ENCODE peak calls at places on chromosomes 2 and 18, in seven cellular contexts. K is thyroid gland, R is breast epithelium, F is AG10803, P is stomach, L is astrocyte of the spinal cord, W is mammary epithelial cell. H is an unnamed sample.
A peak's percentile ranks its signal among the peaks of the same experiment; 100 is the strongest.

GRCh38 chr2:223529676-223530075 is 72.5 kb downstream of the SCG2 start:
- DNase-seq in P (no peak), F (peak; percentile 40), K (no peak), W (peak; percentile 40), L (no peak), R (no peak), H (peak; percentile 41)

GRCh38 chr2:137185378-137186078 is 420.2 kb downstream of the THSD7B start:
- DNase-seq in F (peak; percentile 61), P (no peak), W (peak; percentile 23), K (no peak), R (no peak), L (peak; percentile 62), H (no peak)

GRCh38 chr2:73981081-73981968 is 3.4 kb upstream of the TET3 start:
- DNase-seq in L (no peak), F (no peak), R (peak; percentile 53), W (peak; percentile 41), P (peak; percentile 52), K (peak; percentile 44), H (no peak)

GRCh38 chr2:112061840-112062239 is 6.8 kb downstream of the TMEM87B start:
- DNase-seq in L (no peak), P (no peak), K (no peak), R (no peak), F (no peak), W (no peak), H (no peak)

GRCh38 chr18:55100817-55101457 is 141.7 kb upstream of the CCDC68 start:
- DNase-seq in F (peak; percentile 57), K (no peak), L (peak; percentile 56), W (peak; percentile 73), R (no peak), P (no peak), H (peak; percentile 70)

GRCh38 chr18:21330122-21330701 is 88.2 kb downstream of the GREB1L start:
- DNase-seq in P (peak; percentile 32), F (peak; percentile 84), K (peak; percentile 83), W (peak; percentile 54), L (peak; percentile 84), R (no peak), H (peak; percentile 80)

GRCh38 chr2:126704434-126705165 is 48.6 kb downstream of the GYPC start:
- DNase-seq in R (no peak), F (peak; percentile 37), K (no peak), P (no peak), W (no peak), L (peak; percentile 57), H (peak; percentile 80)

GRCh38 chr2:234172066-234172465 is 121.6 kb downstream of the SPP2 start:
- DNase-seq in W (no peak), F (peak; percentile 23), R (no peak), P (no peak), L (no peak), K (no peak), H (no peak)

GRCh38 chr2:201220102-201220570 is 37.2 kb downstream of the CASP10 start:
- DNase-seq in R (no peak), F (no peak), L (no peak), P (peak; percentile 45), W (no peak), K (peak; percentile 73), H (no peak)

GRCh38 chr18:55510809-55511208 is 77.2 kb downstream of the TCF4 start:
- DNase-seq in R (no peak), F (peak; percentile 82), W (no peak), L (peak; percentile 87), P (no peak), K (no peak), H (peak; percentile 80)

GRCh38 chr18:2325308-2325849 is 245.9 kb downstream of the METTL4 start:
- DNase-seq in L (peak; percentile 22), F (no peak), P (no peak), W (peak; percentile 88), R (no peak), K (no peak), H (peak; percentile 90)

GRCh38 chr2:151575338-151575737 is 158.9 kb downstream of the NEB start:
- DNase-seq in W (peak; percentile 45), K (peak; percentile 19), L (peak; percentile 23), P (no peak), R (no peak), F (no peak), H (peak; percentile 7)

DNA sequence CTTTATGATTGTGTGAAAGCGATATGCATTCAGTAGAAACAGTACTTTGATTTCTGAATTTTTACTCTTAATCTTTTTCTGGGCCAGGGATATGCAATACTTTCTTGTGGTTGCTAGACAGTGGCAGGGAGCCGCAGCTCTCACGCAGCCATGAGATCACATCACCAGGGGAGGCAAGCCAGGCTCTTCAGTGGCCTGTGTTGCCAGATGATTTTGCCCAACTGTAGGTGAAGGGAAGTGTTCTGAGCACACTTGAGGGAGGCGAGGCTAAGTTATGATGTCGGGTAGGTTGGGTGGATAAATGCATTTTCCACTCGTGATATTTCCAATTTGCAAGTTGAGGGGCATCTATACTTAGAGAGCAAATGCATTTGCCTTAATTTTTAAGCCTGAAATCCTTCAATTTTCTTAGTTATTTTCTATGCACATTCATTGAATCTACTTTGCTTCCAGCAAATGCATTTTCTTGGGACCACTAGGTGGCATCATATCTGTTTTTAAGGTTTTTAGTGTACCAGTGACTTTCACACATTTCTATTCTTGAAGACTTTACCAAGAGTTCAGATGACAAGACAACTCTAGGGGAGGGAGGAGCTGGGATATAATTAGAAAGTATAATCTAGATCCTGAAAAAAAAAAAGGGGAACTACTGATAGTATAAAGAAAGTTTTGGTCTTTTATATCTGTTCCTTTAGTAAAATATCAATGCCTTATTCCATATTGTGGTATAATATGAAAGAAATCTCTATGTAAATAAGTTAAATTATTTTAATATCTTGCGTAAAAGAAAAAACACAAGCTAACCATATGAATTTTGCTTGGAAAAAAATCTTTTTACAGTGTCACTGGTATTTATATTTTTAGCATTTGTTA is 643.3 kb downstream of the SOCS6 start:
- DNase-seq in F (peak; percentile 1), W (peak; percentile 1), L (peak; percentile 50), R (no peak), K (no peak), P (no peak), H (peak; percentile 73)
- TF ChIP-seq CTCF in F (peak; percentile 44), W (peak; percentile 51), L (peak; percentile 58), R (peak; percentile 49), K (peak; percentile 31), P (peak; percentile 28), H (no peak)

DNA sequence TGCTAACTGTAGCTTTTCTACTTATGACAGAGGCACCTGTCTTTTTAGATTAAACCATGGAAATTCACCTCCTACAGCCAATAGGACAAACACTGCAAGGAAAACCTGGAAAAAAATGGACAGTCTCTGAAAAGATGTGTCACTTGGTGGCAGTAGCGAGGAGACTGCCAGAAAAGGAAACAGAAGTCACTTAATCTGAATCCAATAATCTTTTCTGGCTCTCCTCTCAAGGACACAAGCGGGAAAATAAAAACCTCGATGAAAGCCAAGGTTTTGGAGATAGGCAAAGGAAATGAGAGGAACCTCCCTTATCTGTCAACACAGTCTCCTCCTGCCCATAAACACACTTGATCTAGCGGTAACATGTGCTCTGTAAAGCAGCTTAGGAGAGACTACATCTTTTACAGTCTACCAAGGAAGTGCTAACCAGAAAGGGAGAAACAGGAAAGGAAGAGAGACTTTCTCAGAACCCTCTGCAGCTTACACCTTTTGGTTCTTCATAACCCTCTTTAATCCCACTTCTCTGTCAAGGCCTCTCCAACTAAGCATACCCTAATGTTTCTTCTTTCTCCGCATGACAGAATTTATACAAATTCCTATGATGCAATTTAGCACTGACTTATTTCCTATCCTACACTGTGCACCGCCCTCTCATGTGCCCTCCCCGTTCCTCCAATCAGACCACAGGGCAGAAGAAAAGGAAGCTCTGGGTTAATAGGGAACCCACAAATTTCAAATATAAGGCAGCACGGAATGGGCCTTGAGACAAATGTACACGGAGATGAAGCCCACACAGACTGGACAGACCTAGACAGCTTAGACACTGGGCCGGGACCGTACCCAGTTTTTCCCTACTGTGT is 52.8 kb downstream of the CLASP1 start:
- DNase-seq in R (no peak), L (peak; percentile 57), K (peak; percentile 24), P (no peak), W (peak; percentile 36), F (peak; percentile 57), H (peak; percentile 75)
- H3K4me3 ChIP-seq in R (no peak overlapping the region), L (no peak overlapping the region), K (no peak overlapping the region), P (peak overlapping the region; percentile 11), W (no peak overlapping the region), F (peak overlapping the region; percentile 38), H (peak overlapping the region; percentile 33)

DNA sequence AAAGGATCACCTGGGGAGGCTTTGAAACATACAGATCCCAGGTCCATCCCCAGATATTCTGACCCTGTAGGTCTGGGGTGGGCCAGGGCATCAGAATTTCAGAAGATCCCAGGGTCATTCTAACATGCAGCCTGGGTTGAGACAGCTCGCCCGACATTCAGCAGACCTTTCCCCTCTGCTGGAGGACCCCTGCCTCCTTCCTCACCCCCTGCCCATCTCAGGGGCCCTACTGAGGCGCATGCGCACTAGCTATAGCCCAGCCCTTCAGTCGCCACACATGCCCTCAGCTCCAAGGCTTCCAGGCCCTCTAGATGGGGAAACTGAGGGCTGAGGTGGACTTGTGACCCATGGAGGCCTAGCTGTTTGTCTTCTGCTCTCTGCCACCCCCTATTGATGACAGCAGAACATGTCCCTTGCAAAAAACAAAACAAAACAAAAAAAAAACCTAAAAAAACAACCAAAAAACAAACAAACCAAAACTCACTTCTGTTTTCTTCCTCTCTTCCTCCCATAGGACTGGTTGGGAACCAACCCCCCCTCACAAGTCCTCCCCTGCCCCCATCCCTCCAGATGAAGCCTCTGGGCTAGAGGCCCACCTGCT is 91.3 kb downstream of the ZBTB7C start:
- DNase-seq in L (no peak), W (no peak), P (no peak), R (no peak), F (no peak), K (no peak), H (no peak)
- TF ChIP-seq CTCF in L (no peak), W (peak; percentile 39), P (no peak), R (no peak), F (no peak), K (no peak), H (peak; percentile 27)

GRCh38 chr2:54862229-54862628 is 138.8 kb downstream of the EML6 start:
- DNase-seq in F (no peak), K (no peak), L (no peak), R (no peak), W (no peak), P (no peak), H (no peak)

GRCh38 chr2:54862742-54863141 is 139.3 kb downstream of the EML6 start:
- DNase-seq in W (no peak), R (no peak), F (no peak), K (no peak), L (no peak), P (no peak), H (no peak)

GRCh38 chr2:54859416-54859815 is 136.0 kb downstream of the EML6 start:
- DNase-seq in K (no peak), F (no peak), P (no peak), R (no peak), L (no peak), W (no peak), H (no peak)

GRCh38 chr2:54858021-54858681 is 134.7 kb downstream of the EML6 start:
- DNase-seq in K (no peak), R (no peak), P (no peak), L (peak; percentile 82), W (no peak), F (peak; percentile 31), H (peak; percentile 91)

DNA sequence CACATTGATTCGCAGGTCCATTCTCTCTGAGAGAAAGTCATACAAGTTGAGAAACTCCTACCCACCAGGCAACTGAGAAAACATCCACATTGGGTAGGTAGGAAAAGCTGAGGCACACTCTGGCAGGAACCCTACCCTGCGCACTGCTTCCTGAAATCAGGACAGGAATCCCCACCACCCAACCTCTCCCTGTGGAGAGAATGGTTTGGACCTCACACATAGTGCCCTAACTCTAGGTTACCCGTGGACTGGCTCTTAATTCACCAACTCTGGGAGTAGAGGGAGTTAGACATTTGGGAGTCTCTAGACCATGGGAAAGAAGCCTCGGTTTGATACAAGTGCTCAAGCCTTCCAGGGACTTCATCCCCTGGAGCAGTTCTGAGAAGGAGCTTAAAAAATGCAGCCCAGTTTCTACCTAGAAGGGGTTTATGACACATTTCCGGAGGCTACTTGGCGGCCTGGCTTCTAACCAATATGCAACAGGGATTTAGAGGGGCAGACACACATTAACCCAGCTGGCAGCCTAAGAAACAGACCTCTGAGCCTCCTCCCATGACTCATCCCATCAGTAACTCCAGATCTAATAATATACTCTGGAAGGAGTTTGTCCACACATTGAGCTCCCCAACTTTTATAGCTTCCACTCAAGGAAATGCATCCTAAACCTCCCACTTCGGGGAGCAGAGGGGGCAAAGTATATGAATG is 136.7 kb downstream of the EML6 start:
- DNase-seq in L (peak; percentile 93), R (no peak), W (no peak), F (peak; percentile 82), P (no peak), K (no peak), H (peak; percentile 73)
- H3K4me3 ChIP-seq in L (no peak overlapping the region), R (no peak overlapping the region), W (no peak overlapping the region), F (no peak overlapping the region), P (no peak overlapping the region), K (no peak overlapping the region), H (no peak overlapping the region)